ENCODE peak calls at places on chromosome 18, in eight cellular contexts. S is mucosa of descending colon; Z is Panc1; A is CD8-positive, alpha-beta T cell; B is CD4-positive, CD25-positive, alpha-beta regulatory T cell; F is pancreas; X is RWPE2; L is heart left ventricle. M is an unnamed sample.

GRCh38 chr18:28112056-28112470 is 64.9 kb downstream of the CDH2 start:
- ATAC-seq in B (no peak), X (peak), F (no peak), A (no peak), Z (no peak), S (no peak), L (peak), M (no peak)

GRCh38 chr18:70036771-70037452 is 89.2 kb upstream of the CD226 start:
- ATAC-seq in X (no peak), A (no peak), F (no peak), Z (no peak), B (no peak), S (peak), L (peak), M (no peak)

GRCh38 chr18:79156330-79156729 is 87.1 kb downstream of the ATP9B start:
- ATAC-seq in A (no peak), S (peak), B (no peak), F (no peak), X (no peak), Z (peak), L (no peak), M (no peak)

GRCh38 chr18:76354348-76354747 is 140.7 kb downstream of the ZNF516 start:
- ATAC-seq in B (no peak), S (no peak), L (no peak), Z (no peak), F (no peak), A (no peak), X (no peak), M (no peak)

GRCh38 chr18:42909095-42909494 is 206.4 kb downstream of the RIT2 start:
- ATAC-seq in X (no peak), B (no peak), L (no peak), F (no peak), A (no peak), S (no peak), Z (no peak), M (no peak)

GRCh38 chr18:32346667-32347066 is 124.0 kb downstream of the GAREM1 start:
- ATAC-seq in L (no peak), A (no peak), X (no peak), B (no peak), F (no peak), Z (no peak), S (no peak), M (no peak)

GRCh38 chr18:13202571-13202970 is 16.0 kb upstream of the LDLRAD4 start:
- ATAC-seq in S (peak), A (no peak), L (peak), X (no peak), B (no peak), Z (no peak), F (no peak), M (no peak)

GRCh38 chr18:12318334-12318697 is 10.3 kb downstream of the TUBB6 start:
- ATAC-seq in X (peak), S (peak), B (no peak), A (no peak), F (peak), Z (peak), L (peak), M (no peak)

GRCh38 chr18:57533901-57534300 is 52.6 kb downstream of the FECH start:
- ATAC-seq in A (no peak), Z (no peak), X (no peak), L (no peak), F (no peak), B (no peak), S (no peak), M (no peak)

GRCh38 chr18:49609416-49610284 is 47.8 kb downstream of the LIPG start:
- ATAC-seq in A (no peak), L (no peak), S (peak), B (no peak), X (peak), F (no peak), Z (peak), M (no peak)

GRCh38 chr18:78542204-78542603 is 437.4 kb upstream of the SALL3 start:
- ATAC-seq in B (no peak), Z (no peak), S (no peak), X (peak), F (peak), A (no peak), L (peak), M (no peak)

GRCh38 chr18:58669731-58670379 is 1.4 kb upstream of the MALT1 start:
- ATAC-seq in L (no peak), X (peak), Z (peak), F (no peak), S (peak), B (no peak), A (no peak), M (peak)

GRCh38 chr18:58297198-58297597 is 253.2 kb downstream of the NEDD4L start:
- ATAC-seq in S (no peak), L (peak), F (no peak), A (no peak), X (peak), B (peak), Z (peak), M (peak)

GRCh38 chr18:61335737-61336555 is 2.7 kb downstream of the CDH20 start:
- ATAC-seq in S (peak), A (no peak), Z (no peak), X (no peak), B (no peak), L (no peak), F (no peak), M (no peak)

GRCh38 chr18:58819051-58819450 is 45.6 kb upstream of the ZNF532 start:
- ATAC-seq in F (no peak), A (peak), X (no peak), B (peak), L (no peak), S (no peak), Z (no peak), M (peak)

GRCh38 chr18:35172451-35173035 is 68.3 kb upstream of the ZNF397 start:
- ATAC-seq in X (no peak), S (no peak), L (no peak), Z (no peak), F (no peak), B (no peak), A (no peak), M (no peak)

GRCh38 chr18:63197246-63197791 is 122.2 kb downstream of the BCL2 start:
- ATAC-seq in B (peak), F (no peak), L (no peak), X (no peak), A (peak), Z (no peak), S (no peak), M (peak)

GRCh38 chr18:8052237-8052701 is 485.2 kb downstream of the PTPRM start:
- ATAC-seq in A (peak), X (peak), Z (no peak), L (peak), F (no peak), S (no peak), B (no peak), M (peak)

GRCh38 chr18:8391068-8391467 is 218.2 kb upstream of the RAB12 start:
- ATAC-seq in L (no peak), S (no peak), A (no peak), B (no peak), F (peak), Z (no peak), X (no peak), M (no peak)

M was measured in activated T-helper 17 cell treated with anti-CD3 and anti-CD28 coated beads, Interleukin-2, amount 50 U/mL, for 72 hours.